ENCODE peak calls at places on chromosomes 4 and X, in ten cellular contexts. F is stomach, E is AG04450, G is fibroblast of mammary gland, H is hypothalamus, K is RPMI8226, V is MM.1S, Z is GM10248, L is fibroblast of the aortic adventitia, U is tibial artery. S is an unnamed sample.

GRCh38 chrX:47637546-47638195 is 7.9 kb upstream of the CFP start:
- DNase-seq in F (peak), E (no peak), G (no peak), H (peak), K (no peak), V (no peak), Z (peak), L (no peak), U (peak), S (no peak)

GRCh38 chr4:78529569-78530209 is 21.9 kb upstream of the ANXA3 start:
- DNase-seq in F (no peak), E (no peak), G (peak), H (no peak), K (no peak), V (no peak), Z (no peak), L (peak), U (no peak), S (peak)

GRCh38 chr4:143375326-143376073 is 38.8 kb downstream of the GAB1 start:
- DNase-seq in F (no peak), E (no peak), G (peak), H (peak), K (peak), V (peak), Z (no peak), L (no peak), U (no peak), S (peak)

GRCh38 chr4:161554372-161554990 is 609.3 kb downstream of the FSTL5 start:
- DNase-seq in F (no peak), E (peak), G (peak), H (no peak), K (no peak), V (no peak), Z (no peak), L (no peak), U (no peak), S (peak)

GRCh38 chrX:22399793-22400192 is 127.1 kb downstream of the CBLL2 start:
- DNase-seq in F (no peak), E (no peak), G (peak), H (no peak), K (no peak), V (no peak), Z (no peak), L (no peak), U (no peak), S (peak)

GRCh38 chrX:139078761-139079160 is 367.2 kb upstream of the FGF13 start:
- DNase-seq in F (no peak), E (no peak), G (no peak), H (no peak), K (no peak), V (no peak), Z (no peak), L (peak), U (no peak), S (no peak)

GRCh38 chr4:2809610-2810180 is 16.8 kb downstream of the SH3BP2 start:
- DNase-seq in F (no peak), E (no peak), G (no peak), H (peak), K (no peak), V (no peak), Z (no peak), L (no peak), U (no peak), S (no peak)

GRCh38 chrX:20547649-20548051 is 280.9 kb upstream of the RPS6KA3 start:
- DNase-seq in F (no peak), E (no peak), G (peak), H (no peak), K (peak), V (peak), Z (peak), L (peak), U (peak), S (peak)

GRCh38 chrX:125952973-125953372 is 213.1 kb downstream of the DCAF12L2 start:
- DNase-seq in F (no peak), E (no peak), G (no peak), H (no peak), K (no peak), V (no peak), Z (no peak), L (no peak), U (no peak), S (no peak)

S was measured in ELR.